ENCODE peak calls at places on chromosome 11, in six cellular contexts. Z, V, W, I, L and O are unnamed samples.

GRCh38 chr11:45936655-45937054 is 14.2 kb downstream of the LARGE2 start:
- DNase-seq in L (no peak), W (no peak), I (no peak), Z (no peak), V (no peak), O (no peak)

GRCh38 chr11:110317516-110317932 is 21.1 kb upstream of the RDX start:
- DNase-seq in I (no peak), L (no peak), W (peak), V (no peak), Z (no peak), O (peak)

GRCh38 chr11:121591405-121592033 is 138.8 kb upstream of the SORL1-AS1 start:
- DNase-seq in W (peak), Z (peak), L (peak), I (peak), V (peak), O (peak)

GRCh38 chr11:7672960-7673723 is at the start of gene CYB5R2:
- DNase-seq in Z (peak), V (peak), W (peak), I (no peak), L (no peak), O (peak)

GRCh38 chr11:41878158-41878557 is 418.7 kb upstream of the LRRC4C start:
- DNase-seq in Z (peak), V (no peak), L (no peak), I (no peak), W (peak), O (peak)

GRCh38 chr11:693415-693831 is 1.6 kb downstream of the DEAF1 start:
- DNase-seq in I (no peak), V (no peak), Z (no peak), W (no peak), L (peak), O (peak)

GRCh38 chr11:56093008-56093407 is at the start of gene OR8I2:
- DNase-seq in L (no peak), W (no peak), Z (no peak), I (no peak), V (no peak), O (no peak)

GRCh38 chr11:5336331-5336730 is 7.0 kb downstream of the OR51B5 start:
- DNase-seq in Z (no peak), V (no peak), I (no peak), L (no peak), W (no peak), O (no peak)

GRCh38 chr11:15886866-15887265 is 469.5 kb downstream of the SOX6 start:
- DNase-seq in L (no peak), I (no peak), W (no peak), V (no peak), Z (no peak), O (no peak)

GRCh38 chr11:30311189-30311588 is 11.7 kb upstream of the ARL14EP start:
- DNase-seq in V (no peak), I (no peak), L (no peak), W (no peak), Z (no peak), O (no peak)

GRCh38 chr11:76074178-76075112 is 131.9 kb downstream of the WNT11 start:
- DNase-seq in L (no peak), W (peak), V (no peak), Z (no peak), I (no peak), O (peak)

GRCh38 chr11:45313211-45313865 is 27.2 kb upstream of the SYT13 start:
- DNase-seq in L (no peak), Z (no peak), I (no peak), V (no peak), W (no peak), O (no peak)

GRCh38 chr11:80993561-80993960 is 1552.7 kb upstream of the TENM4 start:
- DNase-seq in V (no peak), W (no peak), Z (no peak), L (no peak), I (no peak), O (peak)

GRCh38 chr11:86193297-86194095 is 51.1 kb upstream of the EED start:
- DNase-seq in V (peak), I (peak), Z (peak), L (peak), W (peak), O (peak)

GRCh38 chr11:15192007-15192556 is 77.4 kb downstream of the INSC start:
- DNase-seq in I (no peak), Z (no peak), L (no peak), W (no peak), V (no peak), O (no peak)

GRCh38 chr11:126929186-126930085 is 71.1 kb downstream of the KIRREL3 start:
- DNase-seq in I (peak), V (no peak), Z (no peak), W (peak), L (no peak), O (peak)

GRCh38 chr11:72038491-72038890 is 39.8 kb downstream of the IL18BP start:
- DNase-seq in W (no peak), L (no peak), V (peak), I (no peak), Z (no peak), O (peak)

GRCh38 chr11:66958956-66959274 is 732 bp upstream of the PC start:
- DNase-seq in W (no peak), V (no peak), L (no peak), Z (no peak), I (no peak), O (no peak)

GRCh38 chr11:130865091-130865771 is 51.0 kb downstream of the SNX19 start:
- DNase-seq in Z (no peak), W (no peak), L (no peak), V (no peak), I (no peak), O (no peak)

GRCh38 chr11:803770-804598 is 1.0 kb downstream of the PIDD1 start:
- DNase-seq in L (peak), Z (no peak), V (no peak), W (peak), I (no peak), O (no peak)

GRCh38 chr11:118289411-118289810 is 15.1 kb upstream of the CD3E start:
- DNase-seq in L (no peak), V (no peak), Z (no peak), I (peak), W (no peak), O (no peak)

GRCh38 chr11:8913961-8914660 is 3.1 kb downstream of the AKIP1 start:
- DNase-seq in Z (peak), V (no peak), W (peak), I (no peak), L (peak), O (peak)

GRCh38 chr11:123195182-123196059 is at the start of gene CLMP:
- DNase-seq in Z (no peak), L (no peak), V (peak), W (peak), I (no peak), O (peak)

GRCh38 chr11:13336246-13336873 is 58.8 kb downstream of the BMAL1 start:
- DNase-seq in I (no peak), Z (peak), L (no peak), V (no peak), W (no peak), O (no peak)

GRCh38 chr11:129710423-129710822 is 105.2 kb upstream of the TMEM45B start:
- DNase-seq in V (no peak), Z (no peak), W (no peak), I (no peak), L (no peak), O (no peak)

GRCh38 chr11:22774716-22775115 is 54.9 kb downstream of the SVIP start:
- DNase-seq in Z (no peak), V (no peak), W (no peak), I (no peak), L (no peak), O (no peak)

GRCh38 chr11:10666976-10667892 is 26.3 kb downstream of the IRAG1 start:
- DNase-seq in I (no peak), W (no peak), V (no peak), Z (no peak), L (no peak), O (peak)

GRCh38 chr11:7577883-7578242 is 64.1 kb downstream of the PPFIBP2 start:
- DNase-seq in L (no peak), Z (no peak), W (peak), I (peak), V (no peak), O (peak)

GRCh38 chr11:40037005-40037404 is 1422.4 kb downstream of the LRRC4C start:
- DNase-seq in I (no peak), V (no peak), L (no peak), Z (no peak), W (peak), O (no peak)

GRCh38 chr11:125295922-125296321 is 131.4 kb downstream of the PKNOX2 start:
- DNase-seq in L (no peak), I (no peak), Z (no peak), V (no peak), W (no peak), O (no peak)

GRCh38 chr11:94793822-94794221 is 25.7 kb downstream of the AMOTL1 start:
- DNase-seq in W (peak), V (no peak), I (no peak), L (no peak), Z (no peak), O (peak)

GRCh38 chr11:111908639-111909305 is 2.8 kb downstream of the CRYAB start:
- DNase-seq in Z (no peak), I (no peak), W (no peak), V (no peak), L (no peak), O (no peak)
- H3K4me3 ChIP-seq in Z (no peak), I (no peak), W (no peak), V (no peak), L (no peak), O (no peak)

DNA sequence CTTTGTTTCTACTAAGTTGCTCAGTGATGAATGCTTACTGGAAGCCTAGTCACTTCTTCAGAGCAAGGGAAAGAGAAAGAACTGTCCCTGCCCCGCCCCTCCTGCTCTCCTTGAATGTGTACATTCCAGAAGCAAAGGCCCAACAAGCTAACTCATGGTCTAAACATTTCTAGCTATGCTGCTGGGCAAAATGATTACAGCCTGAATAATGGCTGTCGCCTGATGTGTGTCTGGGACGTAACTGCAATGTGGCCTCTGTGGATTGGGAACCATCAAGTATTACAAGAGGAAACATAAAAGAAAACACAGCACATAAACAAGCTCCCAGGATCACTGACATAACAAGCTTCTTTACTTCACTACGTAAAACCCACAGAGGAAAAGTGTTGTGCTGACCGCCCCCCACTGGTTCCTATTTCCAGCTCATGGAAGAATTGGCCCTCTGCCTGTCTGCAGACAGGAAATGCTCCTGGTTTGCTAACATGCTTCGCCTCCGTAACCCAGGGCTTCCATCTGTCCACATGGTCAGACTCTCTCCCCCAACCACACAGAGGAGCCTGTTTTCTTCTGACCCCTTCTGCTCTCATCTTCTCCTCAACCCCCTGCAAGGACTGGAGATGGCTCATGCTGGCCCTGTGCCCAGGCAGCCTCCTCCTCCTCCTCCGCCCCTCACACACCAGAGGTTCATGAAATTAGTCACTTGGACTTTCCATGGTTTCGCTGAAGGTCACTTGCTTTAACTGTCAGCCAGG is 187.2 kb downstream of the MAML2 start:
- DNase-seq in W (peak), I (no peak), V (peak), L (no peak), Z (peak), O (peak)
- H3K4me3 ChIP-seq in W (no peak), I (no peak), V (peak), L (no peak), Z (no peak), O (peak)

DNA sequence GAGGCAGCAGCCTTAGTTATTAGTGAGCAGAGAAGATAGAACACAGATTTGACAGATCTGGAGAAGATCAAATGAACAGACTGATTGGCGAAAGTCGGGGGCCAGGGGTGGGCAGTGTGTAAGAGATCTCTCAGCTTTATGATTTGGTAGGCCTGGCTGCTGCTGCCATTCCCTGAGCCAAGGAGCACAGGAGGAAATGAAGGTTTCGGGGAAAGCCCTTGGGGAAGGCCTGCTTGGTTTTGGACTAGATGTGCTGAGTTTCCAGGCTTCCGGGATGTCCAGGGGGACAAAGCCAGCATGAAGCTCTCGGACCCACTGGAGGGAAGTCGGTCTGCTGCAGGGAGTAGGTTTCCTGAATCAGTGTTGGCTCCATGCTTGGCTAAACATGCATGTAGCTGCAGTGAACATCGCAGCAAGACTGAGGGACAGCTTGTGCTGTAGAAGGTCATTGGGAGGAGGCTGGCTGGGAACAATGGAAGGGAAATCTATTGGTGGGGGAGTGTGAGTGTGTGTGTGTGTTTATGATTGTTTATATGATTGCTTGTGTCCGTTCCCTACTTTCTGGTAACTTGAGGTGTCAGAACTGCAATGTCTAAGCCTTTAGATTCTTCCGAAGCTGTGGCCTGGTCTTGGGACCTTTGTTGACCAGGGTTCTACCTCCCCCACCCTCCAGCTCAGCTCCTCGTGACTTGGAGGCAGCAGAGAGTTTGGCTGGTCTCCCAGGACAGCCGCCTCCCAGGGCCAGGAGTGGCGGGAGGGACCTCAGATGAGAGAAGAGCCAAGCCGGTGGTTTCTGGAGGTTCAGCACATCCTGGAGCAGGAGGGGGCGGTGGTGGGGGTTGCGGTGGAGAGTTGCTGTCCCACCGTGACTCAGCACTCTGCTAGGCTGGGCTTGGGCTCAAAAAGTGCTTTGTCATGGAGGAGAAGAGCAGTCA is 4.0 kb upstream of the FTH1 start:
- DNase-seq in I (peak), W (peak), L (peak), Z (peak), V (peak), O (peak)
- H3K4me3 ChIP-seq in I (peak), W (no peak), L (no peak), Z (no peak), V (no peak), O (peak)

GRCh38 chr11:133081730-133082452 is 450.4 kb downstream of the OPCML start:
- DNase-seq in L (no peak), I (no peak), W (no peak), Z (no peak), V (no peak), O (no peak)

GRCh38 chr11:133081020-133081419 is 451.3 kb downstream of the OPCML start:
- DNase-seq in W (no peak), V (no peak), L (no peak), Z (no peak), I (no peak), O (no peak)

GRCh38 chr11:133082851-133083488 is 449.3 kb downstream of the OPCML start:
- DNase-seq in L (peak), Z (peak), W (no peak), V (no peak), I (no peak), O (peak)

GRCh38 chr11:133078591-133079179 is 453.6 kb downstream of the OPCML start:
- DNase-seq in L (peak), W (no peak), V (no peak), I (no peak), Z (peak), O (peak)

GRCh38 chr11:133082453-133082781 is 449.9 kb downstream of the OPCML start:
- DNase-seq in V (peak), W (no peak), L (no peak), Z (no peak), I (no peak), O (peak)
- H3K4me3 ChIP-seq in V (no peak), W (no peak), L (no peak), Z (no peak), I (peak), O (no peak)

GRCh38 chr11:77149716-77150392 is 21.8 kb downstream of the MYO7A start:
- DNase-seq in I (no peak), V (no peak), Z (no peak), L (no peak), W (no peak), O (no peak)

GRCh38 chr11:77148963-77149715 is 21.1 kb downstream of the MYO7A start:
- DNase-seq in I (no peak), W (no peak), V (no peak), L (no peak), Z (no peak), O (no peak)

GRCh38 chr11:77147036-77147315 is 18.9 kb downstream of the MYO7A start:
- DNase-seq in L (no peak), W (no peak), Z (no peak), V (no peak), I (no peak), O (no peak)

GRCh38 chr11:77146261-77147035 is 18.4 kb downstream of the MYO7A start:
- DNase-seq in V (no peak), I (no peak), L (no peak), W (no peak), Z (no peak), O (no peak)

GRCh38 chr11:77147668-77148321 is 19.7 kb downstream of the MYO7A start:
- DNase-seq in V (no peak), Z (no peak), I (peak), W (no peak), L (no peak), O (no peak)
- H3K4me3 ChIP-seq in V (peak), Z (no peak), I (no peak), W (peak), L (no peak), O (no peak)

GRCh38 chr11:12007230-12007593 is 1.2 kb downstream of the DKK3 start:
- DNase-seq in I (no peak), Z (no peak), L (no peak), V (no peak), W (no peak), O (no peak)

GRCh38 chr11:12007769-12008737 is at the start of gene DKK3:
- DNase-seq in Z (no peak), I (no peak), W (peak), L (no peak), V (no peak), O (no peak)

GRCh38 chr11:12008790-12009616 is 577 bp upstream of the DKK3 start:
- DNase-seq in Z (peak), L (no peak), I (no peak), V (peak), W (no peak), O (peak)

GRCh38 chr11:12006552-12007229 is 1.7 kb downstream of the DKK3 start:
- DNase-seq in W (no peak), V (no peak), I (no peak), L (no peak), Z (no peak), O (no peak)

GRCh38 chr11:12009617-12010321 is 1.3 kb upstream of the DKK3 start:
- DNase-seq in V (no peak), W (no peak), I (no peak), Z (peak), L (no peak), O (no peak)
- H3K4me3 ChIP-seq in V (peak), W (peak), I (no peak), Z (peak), L (no peak), O (peak)

GRCh38 chr11:59212222-59212621 is 505 bp downstream of the MPEG1 start:
- DNase-seq in L (no peak), Z (no peak), W (no peak), V (no peak), I (no peak), O (no peak)
- H3K4me3 ChIP-seq in L (peak), Z (no peak), W (no peak), V (no peak), I (no peak), O (no peak)

GRCh38 chr11:74521666-74522252 is 28.2 kb upstream of the LIPT2 start:
- DNase-seq in I (no peak), Z (no peak), V (no peak), W (no peak), L (no peak), O (no peak)
- H3K4me3 ChIP-seq in I (no peak), Z (no peak), V (no peak), W (no peak), L (no peak), O (no peak)

GRCh38 chr11:27722945-27723344 is 22.7 kb upstream of the BDNF start:
- DNase-seq in V (no peak), W (no peak), Z (no peak), I (no peak), L (no peak), O (no peak)
- H3K4me3 ChIP-seq in V (no peak), W (no peak), Z (peak), I (no peak), L (no peak), O (peak)